ENCODE peak calls at places on chromosomes 1 and 21, in six cellular contexts. J is endodermal cell; E is T-helper 9 cell; Z is fibroblast of mammary gland; L is stimulated activated CD8-positive, alpha-beta memory T cell treated with anti-CD3 and anti-CD28 coated beads, Interleukin-15, amount 100 ng/mL, for 4 hours; R is DMS 273 treated with DMSO at 0.1 percent for 48 hours. O is an unnamed sample.

GRCh38 chr1:186326009-186326408 is 49.0 kb downstream of the TPR start:
- DNase-seq in J (no peak), Z (no peak), L (no peak), E (no peak), R (no peak), O (no peak)

GRCh38 chr1:75996196-75996595 is 64.0 kb upstream of the ASB17 start:
- DNase-seq in L (no peak), E (no peak), Z (peak; percentile 39), R (no peak), J (no peak), O (no peak)

GRCh38 chr1:1021860-1022259 is 1.9 kb downstream of the AGRN start:
- DNase-seq in J (no peak), E (no peak), R (no peak), L (no peak), Z (peak; percentile 21), O (no peak)

GRCh38 chr1:83882906-83883305 is 116.0 kb downstream of the TTLL7 start:
- DNase-seq in R (no peak), E (no peak), Z (peak; percentile 85), J (peak; percentile 54), L (no peak), O (no peak)

GRCh38 chr1:200550367-200550766 is 70.2 kb downstream of the KIF14 start:
- DNase-seq in E (no peak), Z (no peak), L (no peak), J (no peak), R (no peak), O (no peak)

GRCh38 chr21:38343691-38344090 is 86.9 kb downstream of the KCNJ15 start:
- DNase-seq in L (no peak), E (no peak), Z (peak; percentile 50), J (no peak), R (no peak), O (no peak)

GRCh38 chr1:51936531-51936930 is 54.0 kb downstream of the RAB3B start:
- DNase-seq in E (no peak), L (no peak), R (no peak), Z (peak; percentile 49), J (no peak), O (no peak)

GRCh38 chr1:56816909-56817308 is 2.3 kb downstream of the FYB2 start:
- DNase-seq in J (no peak), Z (no peak), R (no peak), L (no peak), E (no peak), O (no peak)

GRCh38 chr1:31524196-31524967 is 51.9 kb upstream of the TINAGL1 start:
- DNase-seq in R (no peak), L (no peak), E (no peak), Z (no peak), J (no peak), O (no peak)

GRCh38 chr1:50246869-50247268 is 138.1 kb downstream of the ELAVL4 start:
- DNase-seq in R (no peak), L (no peak), E (no peak), Z (peak; percentile 22), J (no peak), O (no peak)